ENCODE peak calls at places on chromosomes 11 and 22, in nine cellular contexts. Z is IMR-90, W is mammary epithelial cell, I is type B pancreatic cell, Q is AG04450, J is GM23338, U is lung, M is BJ, D is GM20000. O is an unnamed sample.

GRCh38 chr22:23632178-23632577 is at the start of gene DRICH1:
- DNase-seq in Z (no peak), W (no peak), I (no peak), Q (no peak), J (no peak), U (no peak), M (no peak), D (no peak), O (no peak)

GRCh38 chr11:74453373-74453975 is 13.9 kb downstream of the KCNE3 start:
- DNase-seq in Z (peak), W (peak), I (no peak), Q (peak), J (peak), U (peak), M (no peak), D (peak), O (peak)

GRCh38 chr22:17117890-17118289 is 3.3 kb downstream of the TMEM121B start:
- DNase-seq in Z (no peak), W (no peak), I (no peak), Q (no peak), J (no peak), U (no peak), M (no peak), D (no peak), O (no peak)

GRCh38 chr11:1922411-1923113 is 3.1 kb downstream of the TNNT3 start:
- DNase-seq in Z (no peak), W (no peak), I (no peak), Q (no peak), J (no peak), U (no peak), M (no peak), D (no peak), O (no peak)

GRCh38 chr11:1740786-1741530 is 9.4 kb downstream of the IFITM10 start:
- DNase-seq in Z (no peak), W (no peak), I (no peak), Q (no peak), J (no peak), U (no peak), M (no peak), D (no peak), O (no peak)

GRCh38 chr11:85694385-85694980 is 8.5 kb upstream of the CCDC89 start:
- DNase-seq in Z (peak), W (peak), I (no peak), Q (no peak), J (peak), U (no peak), M (no peak), D (peak), O (no peak)

GRCh38 chr11:8356731-8357504 is 93.2 kb upstream of the LMO1 start:
- DNase-seq in Z (no peak), W (no peak), I (no peak), Q (no peak), J (no peak), U (no peak), M (no peak), D (no peak), O (no peak)

GRCh38 chr11:118643142-118643994 is 36.0 kb downstream of the PHLDB1 start:
- DNase-seq in Z (no peak), W (no peak), I (no peak), Q (no peak), J (no peak), U (no peak), M (no peak), D (no peak), O (no peak)

GRCh38 chr11:27837895-27838563 is 137.8 kb upstream of the BDNF start:
- DNase-seq in Z (no peak), W (no peak), I (no peak), Q (no peak), J (no peak), U (no peak), M (no peak), D (peak), O (peak)

GRCh38 chr11:60872952-60873524 is 5.7 kb downstream of the ZP1 start:
- DNase-seq in Z (peak), W (no peak), I (no peak), Q (peak), J (peak), U (no peak), M (peak), D (no peak), O (no peak)

GRCh38 chr11:95593101-95593500 is 196.5 kb downstream of the FAM76B start:
- DNase-seq in Z (peak), W (no peak), I (no peak), Q (no peak), J (no peak), U (no peak), M (no peak), D (no peak), O (no peak)

GRCh38 chr11:45919806-45920530 is 2.3 kb upstream of the PEX16 start:
- DNase-seq in Z (no peak), W (no peak), I (no peak), Q (no peak), J (no peak), U (no peak), M (no peak), D (no peak), O (no peak)

GRCh38 chr11:46112961-46113617 is 8.2 kb downstream of the PHF21A start:
- DNase-seq in Z (peak), W (peak), I (no peak), Q (no peak), J (peak), U (no peak), M (no peak), D (peak), O (peak)

GRCh38 chr11:61683116-61683515 is 2.9 kb downstream of the DAGLA start:
- DNase-seq in Z (no peak), W (no peak), I (no peak), Q (no peak), J (no peak), U (no peak), M (no peak), D (no peak), O (no peak)

GRCh38 chr22:50691521-50691920 is 18.9 kb downstream of the SHANK3 start:
- DNase-seq in Z (peak), W (peak), I (no peak), Q (no peak), J (peak), U (no peak), M (no peak), D (no peak), O (no peak)

GRCh38 chr22:21765909-21766529 is 30.4 kb upstream of the YPEL1 start:
- DNase-seq in Z (no peak), W (no peak), I (no peak), Q (no peak), J (no peak), U (no peak), M (no peak), D (no peak), O (no peak)

GRCh38 chr11:90220391-90220790 is 2.5 kb downstream of the CHORDC1 start:
- DNase-seq in Z (peak), W (peak), I (no peak), Q (no peak), J (no peak), U (no peak), M (no peak), D (peak), O (peak)

GRCh38 chr11:62050716-62051115 is 73.1 kb upstream of the INCENP start:
- DNase-seq in Z (no peak), W (no peak), I (no peak), Q (no peak), J (no peak), U (no peak), M (no peak), D (no peak), O (no peak)

GRCh38 chr11:75762885-75763284 is 5.7 kb upstream of the DGAT2 start:
- DNase-seq in Z (peak), W (no peak), I (no peak), Q (no peak), J (no peak), U (no peak), M (no peak), D (no peak), O (no peak)

GRCh38 chr22:35900483-35901168 is 128.0 kb downstream of the RBFOX2 start:
- DNase-seq in Z (peak), W (peak), I (no peak), Q (no peak), J (peak), U (no peak), M (no peak), D (no peak), O (no peak)

GRCh38 chr11:70771099-70771885 is 373.0 kb downstream of the CTTN start:
- DNase-seq in Z (no peak), W (no peak), I (no peak), Q (no peak), J (peak), U (no peak), M (no peak), D (no peak), O (no peak)

GRCh38 chr11:122882809-122883681 is 486 bp downstream of the JHY start:
- DNase-seq in Z (peak), W (peak), I (peak), Q (no peak), J (peak), U (peak), M (no peak), D (peak), O (peak)

GRCh38 chr11:123690490-123690889 is 36.1 kb upstream of the SCN3B start:
- DNase-seq in Z (peak), W (peak), I (no peak), Q (no peak), J (no peak), U (no peak), M (no peak), D (no peak), O (no peak)

GRCh38 chr22:38449776-38450175 is 5.2 kb downstream of the KCNJ4 start:
- DNase-seq in Z (no peak), W (no peak), I (no peak), Q (no peak), J (no peak), U (no peak), M (no peak), D (no peak), O (no peak)

GRCh38 chr11:8256271-8257002 is 7.2 kb downstream of the LMO1 start:
- DNase-seq in Z (no peak), W (no peak), I (peak), Q (no peak), J (no peak), U (no peak), M (no peak), D (no peak), O (no peak)

GRCh38 chr22:37790234-37790633 is 17.5 kb upstream of the GCAT start:
- DNase-seq in Z (no peak), W (no peak), I (no peak), Q (no peak), J (no peak), U (no peak), M (no peak), D (no peak), O (no peak)

GRCh38 chr11:35141538-35141937 is 2.6 kb downstream of the CD44 start:
- DNase-seq in Z (no peak), W (no peak), I (no peak), Q (no peak), J (no peak), U (peak), M (no peak), D (no peak), O (no peak)

DNA sequence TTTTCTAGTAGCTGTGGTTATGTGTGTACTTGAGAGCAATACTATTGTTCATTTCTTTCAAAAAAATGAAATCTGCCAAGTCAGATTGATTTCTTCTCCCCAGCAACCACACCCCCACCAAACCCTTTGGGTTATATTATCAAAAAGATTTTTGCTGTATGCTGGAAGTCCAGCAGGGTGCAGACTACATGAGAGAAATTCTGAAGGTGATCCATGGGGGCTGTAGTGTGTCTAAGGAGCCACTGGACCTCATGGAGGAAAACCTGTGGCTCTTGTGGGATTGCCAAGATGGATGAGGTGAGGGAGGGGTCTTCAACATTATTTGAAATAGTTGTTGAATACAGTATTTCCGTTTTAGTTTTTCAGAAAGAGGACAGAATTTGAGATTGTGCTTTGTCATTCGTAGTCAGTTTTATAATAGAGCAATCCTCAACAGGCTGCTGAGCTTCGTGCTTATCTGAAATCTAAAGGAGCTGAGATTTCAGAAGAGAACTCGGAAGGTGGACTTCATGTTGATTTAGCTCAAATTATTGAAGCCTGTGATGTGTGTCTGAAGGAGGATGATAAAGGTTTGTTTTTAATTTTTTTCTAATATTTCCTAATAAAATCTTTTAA is 3.1 kb downstream of the EIF3M start:
- DNase-seq in Z (peak), W (peak), I (no peak), Q (no peak), J (peak), U (no peak), M (no peak), D (no peak), O (no peak)
- TF ChIP-seq CTCF in Z (peak), W (peak), I (peak), Q (peak), J (no peak), U (no peak), M (peak), D (no peak), O (peak)

GRCh38 chr11:117392979-117393378 is 65.3 kb downstream of the CEP164 start:
- DNase-seq in Z (no peak), W (no peak), I (no peak), Q (no peak), J (no peak), U (no peak), M (no peak), D (no peak), O (no peak)
- TF ChIP-seq CTCF in Z (no peak), W (no peak), I (no peak), Q (no peak), J (no peak), U (no peak), M (no peak), D (no peak), O (no peak)

GRCh38 chr11:66016793-66017177 is 5.0 kb downstream of the CST6 start:
- DNase-seq in Z (no peak), W (no peak), I (no peak), Q (no peak), J (no peak), U (no peak), M (no peak), D (no peak), O (no peak)

GRCh38 chr11:66017354-66017753 is 5.5 kb downstream of the CST6 start:
- DNase-seq in Z (no peak), W (no peak), I (no peak), Q (no peak), J (no peak), U (no peak), M (no peak), D (peak), O (no peak)

GRCh38 chr11:66022401-66023185 is 3.7 kb downstream of the CATSPER1 start:
- DNase-seq in Z (peak), W (peak), I (peak), Q (no peak), J (peak), U (peak), M (no peak), D (peak), O (peak)

GRCh38 chr11:66020618-66021357 is 5.5 kb downstream of the CATSPER1 start:
- DNase-seq in Z (peak), W (peak), I (no peak), Q (no peak), J (no peak), U (peak), M (no peak), D (no peak), O (no peak)

DNA sequence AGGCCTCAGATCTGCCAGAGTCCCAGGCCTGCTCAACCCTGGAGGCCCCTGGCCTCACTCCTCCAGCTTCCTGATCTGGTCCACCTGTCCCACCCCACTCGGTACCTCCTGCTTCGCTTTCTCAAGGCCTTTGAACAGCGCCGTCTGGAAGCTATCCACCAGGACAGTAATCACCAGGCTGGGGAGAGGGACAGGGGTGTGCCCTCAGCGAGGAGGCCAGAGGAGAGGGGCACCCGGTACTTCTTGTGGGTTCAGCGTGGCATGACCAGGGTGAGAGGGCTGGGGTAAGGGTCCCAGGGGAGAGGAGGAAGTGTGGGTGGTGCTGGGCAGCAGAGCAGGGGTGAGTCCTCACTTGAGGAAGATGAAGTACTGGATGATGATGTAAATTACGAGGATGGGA is 6.1 kb downstream of the CATSPER1 start:
- DNase-seq in Z (no peak), W (no peak), I (no peak), Q (no peak), J (no peak), U (no peak), M (no peak), D (no peak), O (no peak)
- TF ChIP-seq CTCF in Z (no peak), W (no peak), I (no peak), Q (no peak), J (no peak), U (no peak), M (no peak), D (no peak), O (no peak)

GRCh38 chr11:111557425-111558111 is 17.0 kb downstream of the LAYN start:
- DNase-seq in Z (peak), W (peak), I (no peak), Q (peak), J (no peak), U (no peak), M (peak), D (no peak), O (no peak)
- TF ChIP-seq CTCF in Z (peak), W (no peak), I (no peak), Q (peak), J (no peak), U (no peak), M (peak), D (no peak), O (no peak)

DNA sequence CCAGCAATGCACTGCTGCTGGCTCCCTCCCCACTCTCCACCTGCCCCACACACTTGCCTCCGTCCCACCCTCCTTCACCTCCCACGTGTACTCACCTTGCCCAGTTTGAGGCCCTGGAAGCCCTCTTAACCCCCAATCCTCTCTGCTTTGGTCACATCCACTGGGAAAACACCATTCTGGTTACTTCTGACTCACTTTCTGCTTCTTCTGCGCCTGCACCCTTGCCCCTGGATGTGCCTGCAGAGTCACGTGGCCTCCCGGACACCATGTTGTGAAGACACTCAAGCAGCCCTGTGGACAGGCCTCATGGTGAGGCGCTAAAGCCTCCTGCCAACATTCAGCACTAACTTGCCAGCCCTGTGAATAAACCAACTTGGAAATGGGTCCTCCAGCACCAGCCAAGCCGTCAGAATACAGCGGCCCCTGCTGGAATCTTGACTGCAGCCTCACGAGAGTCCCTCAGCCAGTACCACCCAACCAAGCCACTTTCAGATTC is 2.6 kb upstream of the NAALADL1 start:
- DNase-seq in Z (no peak), W (peak), I (no peak), Q (no peak), J (peak), U (no peak), M (no peak), D (no peak), O (no peak)
- TF ChIP-seq CTCF in Z (no peak), W (no peak), I (peak), Q (peak), J (peak), U (no peak), M (peak), D (no peak), O (no peak)

GRCh38 chr11:55106391-55106790 is 155.6 kb upstream of the TRIM48 start:
- DNase-seq in Z (no peak), W (no peak), I (no peak), Q (no peak), J (no peak), U (no peak), M (no peak), D (no peak), O (no peak)
- TF ChIP-seq CTCF in Z (no peak), W (no peak), I (no peak), Q (no peak), J (no peak), U (no peak), M (no peak), D (no peak), O (no peak)

DNA sequence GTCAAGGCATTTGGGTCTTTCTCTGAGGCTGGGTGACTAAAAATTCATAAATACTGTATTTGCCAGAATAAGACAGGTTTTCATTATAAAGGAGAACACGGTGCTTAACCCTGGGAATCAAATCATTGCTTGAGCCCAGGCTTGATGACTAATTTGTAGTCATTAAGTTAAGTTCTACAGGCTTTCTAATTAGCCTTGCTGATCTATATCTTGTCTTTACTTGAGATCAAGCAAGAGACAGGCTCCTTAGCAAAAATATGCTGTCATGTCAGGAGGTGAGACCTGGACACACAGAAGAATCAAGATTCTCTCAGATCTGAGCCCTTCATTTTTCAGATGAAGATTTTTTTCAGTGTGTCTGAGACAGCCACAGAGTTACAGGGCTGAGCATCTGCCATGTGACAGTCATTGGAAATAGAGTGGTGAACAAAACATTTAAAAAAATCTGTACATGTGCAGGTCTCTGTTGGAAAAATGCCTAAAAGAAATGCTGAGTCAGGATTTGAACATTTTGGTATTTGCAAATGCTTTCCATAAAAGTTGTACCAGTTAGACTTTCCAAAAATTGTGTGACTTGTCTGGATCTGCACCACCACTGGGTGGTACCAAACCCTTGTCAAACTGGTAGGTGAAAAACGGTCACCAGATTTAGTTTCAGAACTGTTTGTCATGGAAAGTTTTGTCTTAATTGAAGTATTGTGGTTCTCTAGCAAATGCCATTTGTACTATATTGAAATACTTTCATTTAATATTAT is 14.7 kb downstream of the ACAT1 start:
- DNase-seq in Z (peak), W (peak), I (no peak), Q (no peak), J (no peak), U (no peak), M (no peak), D (peak), O (peak)
- TF ChIP-seq CTCF in Z (no peak), W (peak), I (peak), Q (no peak), J (peak), U (no peak), M (peak), D (peak), O (peak)

DNA sequence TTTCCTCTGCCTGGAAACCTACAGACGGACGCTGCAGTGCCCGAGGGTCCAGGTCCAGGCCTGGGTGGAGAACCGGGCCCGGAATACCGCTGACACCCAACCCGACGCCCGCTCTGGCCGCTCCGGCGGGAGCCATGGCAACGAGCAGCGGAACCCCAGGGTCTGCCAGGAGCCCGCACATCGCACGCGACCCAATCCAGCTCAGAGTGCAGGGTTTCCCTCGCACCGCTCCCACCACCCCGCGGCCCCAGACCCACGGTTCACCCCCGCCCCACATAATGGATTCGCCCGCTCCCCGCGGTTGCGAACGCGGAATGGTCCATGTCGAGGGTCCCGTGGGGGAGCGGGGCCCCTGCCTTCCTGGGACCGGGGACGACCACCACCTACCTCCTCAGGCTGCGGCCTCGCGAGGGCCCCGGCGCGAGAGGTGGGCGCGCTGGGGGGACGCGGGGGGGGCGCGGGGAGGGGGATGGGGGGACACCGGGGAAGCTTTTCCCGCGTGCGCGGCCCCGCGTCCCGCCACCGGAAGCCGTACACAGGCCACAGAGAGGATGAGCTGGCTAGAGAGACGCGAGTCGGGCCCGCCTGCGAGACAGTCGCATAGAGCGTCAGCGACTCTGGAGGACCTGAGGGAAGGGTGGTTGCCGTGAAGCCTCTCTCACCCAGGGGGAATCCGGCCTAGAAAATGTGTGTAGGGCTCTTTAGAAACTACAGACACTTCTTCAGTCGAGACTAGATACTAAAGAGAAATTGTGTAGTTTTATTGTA is at the start of gene SSRP1:
- DNase-seq in Z (peak), W (peak), I (peak), Q (no peak), J (peak), U (peak), M (no peak), D (peak), O (peak)
- TF ChIP-seq CTCF in Z (no peak), W (no peak), I (no peak), Q (no peak), J (no peak), U (no peak), M (no peak), D (no peak), O (peak)